ENCODE peak calls at places on chromosomes 4 and X, in five cellular contexts. R is coronary artery, M is colonic mucosa, T is B cell, W is GM23338. E is an unnamed sample.

GRCh38 chrX:45557390-45557789 is 356.7 kb upstream of the DIPK2B start:
- DNase-seq in M (no peak), R (no peak), T (no peak), W (no peak), E (no peak)

GRCh38 chr4:13704020-13704419 is 76.5 kb upstream of the BOD1L1 start:
- DNase-seq in R (no peak), W (no peak), T (no peak), M (peak), E (no peak)

GRCh38 chr4:38177792-38178665 is 217.8 kb downstream of the PTTG2 start:
- DNase-seq in W (no peak), M (peak), T (peak), R (peak), E (peak)

GRCh38 chrX:81354954-81355353 is 153.1 kb downstream of the SH3BGRL start:
- DNase-seq in W (no peak), M (no peak), T (no peak), R (no peak), E (no peak)

GRCh38 chrX:46140272-46140671 is 404.9 kb downstream of the ZNF674 start:
- DNase-seq in M (no peak), W (no peak), R (no peak), T (no peak), E (no peak)

GRCh38 chr4:24897639-24898038 is 15.2 kb downstream of the CCDC149 start:
- DNase-seq in R (no peak), T (no peak), W (no peak), M (no peak), E (no peak)

GRCh38 chrX:63855896-63856295 is 70.9 kb upstream of the ARHGEF9 start:
- DNase-seq in W (no peak), R (no peak), M (no peak), T (no peak), E (no peak)

GRCh38 chrX:39866229-39866628 is 231.5 kb downstream of the BCOR start:
- DNase-seq in W (no peak), R (no peak), T (no peak), M (no peak), E (no peak)

GRCh38 chr4:176792348-176793059 is at the start of gene VEGFC:
- DNase-seq in W (peak), R (peak), T (peak), M (peak), E (no peak)

GRCh38 chrX:69024287-69024686 is 141.0 kb downstream of the PJA1 start:
- DNase-seq in W (no peak), M (no peak), R (no peak), T (no peak), E (no peak)
- TF ChIP-seq CTCF in W (no peak), M (no peak), R (no peak), T (no peak), E (no peak)

GRCh38 chr4:84966382-84967291 is at the start of gene WDFY3:
- DNase-seq in M (peak), T (peak), W (peak), R (peak), E (no peak)
- TF ChIP-seq CTCF in M (no peak), T (no peak), W (no peak), R (no peak), E (no peak)

GRCh38 chr4:152900395-152900794 is 35.7 kb upstream of the FHDC1 start:
- DNase-seq in R (no peak), M (no peak), T (no peak), W (no peak), E (no peak)

GRCh38 chr4:152903658-152904057 is 32.5 kb upstream of the FHDC1 start:
- DNase-seq in R (no peak), W (no peak), M (no peak), T (no peak), E (no peak)

GRCh38 chr4:152896819-152897218 is 39.3 kb upstream of the FHDC1 start:
- DNase-seq in T (no peak), W (no peak), R (no peak), M (no peak), E (no peak)

DNA sequence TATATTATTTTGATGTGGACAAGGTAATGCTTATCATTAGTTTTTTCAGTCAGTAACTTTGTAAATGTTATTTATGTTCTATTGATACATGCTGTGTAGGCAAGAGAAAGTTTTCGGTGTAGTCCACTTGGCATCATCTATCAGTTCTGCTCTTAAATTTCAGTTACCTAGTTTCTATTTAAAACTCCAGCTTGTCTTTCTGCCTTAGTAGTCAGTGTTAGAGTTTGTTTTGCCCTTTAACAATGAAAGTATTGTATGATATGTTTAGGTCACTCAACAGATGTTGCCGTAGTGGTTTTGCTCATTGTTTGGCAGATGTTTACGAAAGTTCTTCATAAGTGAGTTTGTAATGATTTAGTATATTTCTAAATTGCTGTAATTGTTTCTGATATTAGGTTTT is 34.9 kb upstream of the FHDC1 start:
- DNase-seq in T (no peak), W (no peak), M (no peak), R (no peak), E (no peak)
- TF ChIP-seq CTCF in T (no peak), W (no peak), M (no peak), R (no peak), E (no peak)

GRCh38 chr4:118883861-118884260 is 4.8 kb upstream of the SYNPO2 start:
- DNase-seq in M (no peak), T (no peak), R (no peak), W (no peak), E (no peak)
- TF ChIP-seq CTCF in M (no peak), T (no peak), R (no peak), W (peak), E (no peak)

GRCh38 chrX:107630031-107630689 is 1.9 kb downstream of the PRPS1 start:
- DNase-seq in W (peak), R (no peak), M (no peak), T (no peak), E (no peak)

GRCh38 chrX:107626916-107627315 is 1.4 kb upstream of the PRPS1 start:
- DNase-seq in M (no peak), R (no peak), W (no peak), T (no peak), E (no peak)

GRCh38 chrX:107628662-107629532 is 587 bp downstream of the PRPS1 start:
- DNase-seq in M (peak), W (peak), T (peak), R (no peak), E (peak)

GRCh38 chrX:107627792-107628661 is at the start of gene PRPS1:
- DNase-seq in R (peak), M (peak), W (peak), T (peak), E (peak)

GRCh38 chrX:107629533-107629909 is 1.2 kb downstream of the PRPS1 start:
- DNase-seq in R (no peak), T (peak), M (no peak), W (peak), E (no peak)
- TF ChIP-seq CTCF in R (no peak), T (peak), M (no peak), W (peak), E (no peak)

GRCh38 chr4:27001398-27002164 is 140.9 kb downstream of the STIM2 start:
- DNase-seq in M (no peak), R (no peak), W (peak), T (no peak), E (no peak)

GRCh38 chr4:26999689-27000088 is 139.0 kb downstream of the STIM2 start:
- DNase-seq in W (no peak), M (no peak), T (no peak), R (no peak), E (no peak)

GRCh38 chr4:27000122-27000521 is 139.5 kb downstream of the STIM2 start:
- DNase-seq in R (no peak), M (no peak), W (no peak), T (no peak), E (no peak)

GRCh38 chr4:27003602-27004238 is 143.1 kb downstream of the STIM2 start:
- DNase-seq in T (no peak), M (no peak), R (no peak), W (no peak), E (no peak)

DNA sequence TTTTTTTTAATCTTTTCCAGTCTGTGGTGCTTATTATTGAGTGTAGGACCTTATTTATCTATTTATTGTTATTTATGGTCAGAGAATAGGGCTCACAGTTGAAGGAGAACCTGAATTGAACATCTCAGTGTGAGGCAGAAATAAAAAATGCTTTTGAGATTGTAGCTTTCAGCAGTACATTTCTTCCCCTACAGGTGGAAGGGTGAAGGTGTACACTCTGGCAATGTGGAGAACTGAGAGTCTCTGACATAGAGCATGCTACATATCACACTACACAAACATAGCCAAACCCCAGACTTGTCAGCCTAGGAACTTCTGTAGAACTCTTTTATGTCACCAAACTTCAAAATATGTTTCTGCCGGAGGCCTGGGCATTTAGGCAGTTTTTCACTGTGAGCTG is 140.2 kb downstream of the STIM2 start:
- DNase-seq in R (no peak), T (peak), W (peak), M (no peak), E (no peak)
- TF ChIP-seq CTCF in R (no peak), T (peak), W (peak), M (no peak), E (peak)